ENCODE peak calls at places on chromosomes 2 and 18, in eight cellular contexts. Q is spleen, Z is H1, G is GM12891, F is K562, J is sigmoid colon, M is HCT116, I is stomach. X is an unnamed sample.

GRCh38 chr2:23347516-23348481 is 37.2 kb upstream of the KLHL29 start:
- DNase-seq in I (no peak), Z (no peak), M (no peak), J (no peak), F (no peak), G (no peak), Q (no peak), X (no peak)

GRCh38 chr18:6648581-6648980 is 80.9 kb upstream of the ARHGAP28 start:
- DNase-seq in M (no peak), J (no peak), I (no peak), G (no peak), Z (no peak), Q (no peak), F (no peak), X (no peak)

GRCh38 chr18:155688-156087 is 2.7 kb upstream of the USP14 start:
- DNase-seq in M (no peak), F (no peak), G (no peak), J (no peak), Q (no peak), Z (no peak), I (no peak), X (no peak)

GRCh38 chr2:215535125-215535668 is 99.3 kb upstream of the FN1 start:
- DNase-seq in M (no peak), I (no peak), F (no peak), Q (no peak), Z (no peak), J (no peak), G (no peak), X (no peak)

GRCh38 chr2:241545113-241545512 is 13.4 kb upstream of the BOK start:
- DNase-seq in F (no peak), G (no peak), J (no peak), Q (peak), Z (no peak), M (no peak), I (no peak), X (no peak)

GRCh38 chr2:39228413-39229209 is 15.2 kb downstream of the CDKL4 start:
- DNase-seq in I (no peak), F (no peak), Z (no peak), G (no peak), M (no peak), J (no peak), Q (no peak), X (no peak)

GRCh38 chr2:217279130-217279529 is 419.3 kb upstream of the TNP1 start:
- DNase-seq in J (no peak), M (no peak), I (no peak), Z (no peak), G (no peak), F (no peak), Q (no peak), X (no peak)

GRCh38 chr2:96274355-96275056 is 8.5 kb downstream of the CIAO1 start:
- DNase-seq in J (no peak), Q (no peak), I (no peak), F (no peak), G (no peak), Z (no peak), M (no peak), X (no peak)

GRCh38 chr2:235511187-235511661 is 17.4 kb downstream of the AGAP1 start:
- DNase-seq in M (peak), Q (no peak), F (no peak), I (no peak), G (no peak), J (no peak), Z (no peak), X (no peak)

GRCh38 chr2:32743480-32744236 is 115.8 kb downstream of the TTC27 start:
- DNase-seq in G (no peak), I (no peak), M (no peak), J (no peak), Z (no peak), F (no peak), Q (no peak), X (no peak)

GRCh38 chr2:47214990-47215389 is 59.9 kb upstream of the STPG4 start:
- DNase-seq in J (no peak), Q (no peak), M (no peak), I (no peak), F (no peak), G (no peak), Z (no peak), X (no peak)

GRCh38 chr2:69973335-69973735 is 11.9 kb upstream of the ASPRV1 start:
- DNase-seq in G (no peak), J (peak), I (no peak), M (no peak), F (peak), Q (peak), Z (no peak), X (no peak)

GRCh38 chr2:156562136-156562535 is 126.0 kb downstream of the GPD2 start:
- DNase-seq in Z (no peak), G (no peak), Q (no peak), I (no peak), J (no peak), M (no peak), F (no peak), X (no peak)

GRCh38 chr2:1796581-1796930 is 52.2 kb upstream of the PXDN start:
- DNase-seq in M (no peak), I (no peak), Q (peak), J (no peak), Z (no peak), G (no peak), F (no peak), X (no peak)

GRCh38 chr18:40877096-40877495 is 1077.9 kb upstream of the PIK3C3 start:
- DNase-seq in G (no peak), J (no peak), Z (no peak), I (no peak), M (no peak), F (no peak), Q (no peak), X (no peak)
- TF ChIP-seq POLR2A in G (no peak), J (no peak), Z (no peak), I (no peak), M (no peak), F (no peak), Q (no peak), X (no peak)

GRCh38 chr18:77068890-77069312 is 63.7 kb downstream of the MBP start:
- DNase-seq in J (no peak), Q (peak), Z (no peak), M (no peak), G (no peak), I (no peak), F (no peak), X (no peak)

GRCh38 chr18:77066101-77066500 is 66.5 kb downstream of the MBP start:
- DNase-seq in G (no peak), Q (peak), J (no peak), I (no peak), Z (no peak), F (no peak), M (no peak), X (no peak)

GRCh38 chr18:77068321-77068841 is 64.2 kb downstream of the MBP start:
- DNase-seq in M (no peak), Z (no peak), G (no peak), Q (peak), J (no peak), F (no peak), I (no peak), X (no peak)

GRCh38 chr18:77066689-77067088 is 65.9 kb downstream of the MBP start:
- DNase-seq in J (no peak), G (no peak), Q (peak), I (no peak), Z (no peak), M (no peak), F (no peak), X (no peak)

DNA sequence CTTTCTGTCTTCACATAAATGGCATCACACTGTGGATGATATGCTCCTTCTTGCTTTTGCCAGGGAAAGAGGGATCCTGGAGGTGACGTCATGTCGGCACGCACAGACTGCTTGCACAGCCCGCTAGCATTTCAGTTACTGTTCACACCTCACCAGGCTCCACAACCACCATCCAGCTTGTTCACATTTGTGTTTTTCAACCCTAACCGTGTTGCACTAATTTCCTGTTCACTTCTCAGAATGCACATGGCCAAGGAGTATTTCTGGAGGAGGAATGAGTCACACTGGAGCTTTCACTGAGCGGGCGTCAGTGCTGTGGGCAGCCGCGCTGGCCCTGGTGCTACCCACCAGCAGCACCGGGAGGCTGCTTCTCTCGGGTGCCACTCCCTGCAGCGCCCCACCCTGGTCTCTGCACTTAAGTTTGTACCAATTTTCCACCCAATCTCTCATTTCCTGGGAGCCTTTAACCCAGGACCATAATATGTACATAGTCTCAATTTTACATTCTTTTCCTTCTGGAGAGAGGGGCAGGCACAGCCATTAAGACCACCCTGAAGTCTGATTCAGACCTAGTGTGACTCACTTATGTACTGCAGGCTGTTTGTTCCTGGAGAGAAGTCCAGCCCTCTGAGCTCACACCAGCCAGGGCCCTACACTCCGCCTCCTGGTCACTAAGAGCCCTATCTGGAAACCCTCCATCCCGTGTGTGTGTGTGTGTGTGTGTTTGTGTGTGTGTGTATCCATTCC is 65.1 kb downstream of the MBP start:
- DNase-seq in I (peak), J (peak), M (peak), Z (no peak), Q (peak), F (no peak), G (no peak), X (no peak)
- TF ChIP-seq POLR2AphosphoS5 in I (peak), J (peak), M (peak), Z (no peak), Q (peak), F (no peak), G (no peak), X (peak)

DNA sequence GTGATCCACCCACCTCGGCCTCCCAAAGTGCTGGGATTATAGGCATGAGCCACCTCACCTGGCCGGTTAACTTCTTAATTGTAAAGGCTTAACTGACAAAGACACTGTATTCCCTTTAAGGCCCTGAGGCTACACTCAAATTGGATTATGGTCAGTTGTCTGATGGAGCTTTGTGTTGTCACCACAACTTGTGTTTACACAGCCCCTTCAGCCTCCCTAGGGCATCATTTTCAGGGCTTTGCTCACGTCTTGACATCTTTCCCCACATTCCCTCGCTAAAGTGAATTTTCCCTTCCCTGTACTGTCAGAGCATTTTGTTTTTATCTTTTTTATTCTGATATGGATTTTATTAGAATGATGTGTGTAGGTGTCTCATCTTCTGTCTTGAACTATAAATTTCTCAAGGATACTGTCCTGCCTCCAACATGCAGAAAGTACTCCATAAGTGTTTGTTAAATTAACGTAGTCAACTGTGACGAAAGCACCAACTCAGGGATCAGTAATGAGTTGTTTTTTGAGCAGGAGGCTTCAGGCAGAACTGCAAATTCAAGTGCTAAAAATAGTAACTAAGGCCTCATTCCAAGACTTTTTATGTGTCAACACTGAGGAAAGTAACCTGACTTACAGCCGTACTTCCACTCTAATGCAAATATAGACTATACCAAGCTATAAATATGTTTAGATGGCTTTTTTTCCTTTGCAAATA is 77.1 kb upstream of the NARS1 start:
- DNase-seq in G (no peak), Z (no peak), J (no peak), Q (no peak), F (no peak), M (no peak), I (no peak), X (no peak)
- TF ChIP-seq POLR2A in G (no peak), Z (no peak), J (no peak), Q (no peak), F (no peak), M (no peak), I (no peak), X (no peak)

GRCh38 chr18:54260376-54261072 is 8.8 kb upstream of the POLI start:
- DNase-seq in J (no peak), Q (no peak), M (no peak), Z (no peak), G (no peak), I (no peak), F (no peak), X (no peak)
- TF ChIP-seq POLR2AphosphoS5 in J (no peak), Q (no peak), M (no peak), Z (no peak), G (no peak), I (no peak), F (no peak), X (peak)

DNA sequence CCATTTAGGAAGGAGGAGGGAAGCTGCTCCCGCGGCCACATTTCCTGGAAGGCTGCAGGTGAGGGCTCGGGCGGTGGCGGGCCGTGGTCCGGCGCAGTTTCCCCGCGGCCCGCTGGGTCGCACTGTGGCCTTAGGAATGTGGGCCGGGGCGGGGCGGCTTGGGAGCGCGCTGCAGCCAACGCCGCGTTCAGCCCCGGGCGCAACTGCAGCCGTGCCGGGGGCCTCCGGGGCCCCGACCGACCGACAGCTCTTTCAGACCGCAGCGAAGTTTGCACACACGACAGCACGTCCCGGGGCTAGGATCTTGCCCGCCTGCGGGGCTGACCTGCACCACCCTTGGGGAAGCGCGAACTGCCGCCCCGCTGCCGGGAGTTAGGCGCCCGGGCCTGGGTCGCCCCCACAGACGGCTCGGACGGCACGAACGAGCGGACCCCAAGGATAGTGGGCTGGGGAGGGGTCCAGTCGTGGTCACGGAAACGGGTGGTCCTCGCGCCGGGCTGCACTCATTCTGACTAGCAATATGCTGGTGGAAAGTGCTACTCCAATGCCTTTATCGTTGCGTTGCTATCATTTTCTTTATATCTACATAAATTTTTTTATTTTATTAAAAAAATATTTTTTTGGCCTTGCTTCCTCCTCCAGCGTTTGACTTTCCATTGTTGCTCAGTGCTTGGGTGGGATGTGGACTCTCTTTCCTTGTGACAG is 70.0 kb upstream of the DLX2 start:
- DNase-seq in Z (peak), F (peak), M (peak), I (peak), G (peak), Q (peak), J (peak), X (no peak)
- TF ChIP-seq POLR2A in Z (peak), F (no peak), M (no peak), I (no peak), G (no peak), Q (no peak), J (no peak), X (no peak)

GRCh38 chr2:62662131-62662530 is 43.4 kb upstream of the EHBP1 start:
- DNase-seq in I (no peak), J (no peak), F (no peak), M (no peak), Q (no peak), G (no peak), Z (no peak), X (no peak)
- TF ChIP-seq POLR2AphosphoS5 in I (no peak), J (no peak), F (no peak), M (no peak), Q (no peak), G (no peak), Z (no peak), X (no peak)

DNA sequence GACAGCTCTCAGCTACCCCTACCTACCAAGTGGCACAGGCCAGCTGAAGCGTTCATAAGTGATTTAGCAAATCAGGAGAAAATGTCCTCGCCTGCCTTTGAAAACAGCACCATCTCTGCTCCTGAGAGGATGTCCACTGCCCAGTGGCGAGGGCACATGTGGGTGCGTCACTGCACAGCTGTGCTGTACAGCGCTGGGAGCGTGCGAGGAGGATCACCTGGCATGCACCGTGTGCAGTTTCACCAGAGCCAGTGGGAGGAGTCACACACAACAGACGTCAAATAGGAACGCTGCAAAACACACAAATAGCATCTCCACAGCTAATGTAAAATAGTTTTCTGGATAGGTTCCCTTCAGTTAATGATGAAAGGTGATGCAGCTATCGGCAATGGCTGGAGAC is 154.1 kb downstream of the HDAC4 start:
- DNase-seq in I (no peak), G (no peak), Q (peak), Z (no peak), F (no peak), J (peak), M (peak), X (no peak)
- TF ChIP-seq POLR2A in I (no peak), G (no peak), Q (no peak), Z (no peak), F (no peak), J (no peak), M (no peak), X (no peak)